ENCODE peak calls at places on chromosomes 16 and 17, in eight cellular contexts. V, H, D, U, Y, C, G and F are unnamed samples. For H3K4me1, the result is how much of the 10 kb centered on the place peaks cover.

GRCh38 chr17:2693561-2694380 is 17.8 kb downstream of the CLUH start:
- DNase-seq in C (peak), H (no peak), V (no peak), U (no peak), Y (peak), G (no peak), D (no peak), F (peak)

GRCh38 chr17:80872011-80872929 is 119.4 kb upstream of the CHMP6 start:
- DNase-seq in H (peak), C (no peak), D (peak), Y (no peak), G (no peak), V (no peak), U (no peak), F (no peak)

GRCh38 chr16:72072514-72073342 is 9.7 kb downstream of the HPR start:
- DNase-seq in U (peak), Y (peak), G (no peak), H (peak), C (no peak), D (peak), V (peak), F (peak)

GRCh38 chr16:23362460-23363317 is 60.6 kb downstream of the SCNN1B start:
- DNase-seq in U (no peak), G (no peak), V (no peak), H (peak), Y (peak), D (peak), C (peak), F (no peak)

GRCh38 chr17:34199932-34200534 is 55.1 kb upstream of the CCL2 start:
- DNase-seq in V (peak), G (peak), H (peak), Y (peak), U (peak), C (peak), D (peak), F (peak)

GRCh38 chr17:27466748-27467375 is 10.6 kb downstream of the KSR1 start:
- DNase-seq in G (no peak), H (no peak), Y (no peak), C (no peak), V (no peak), D (peak), U (no peak), F (no peak)

GRCh38 chr17:27808629-27809028 is 8.3 kb upstream of the NOS2 start:
- DNase-seq in C (no peak), U (no peak), V (no peak), Y (no peak), D (no peak), G (no peak), H (no peak), F (no peak)

GRCh38 chr16:1158456-1159324 is 5.8 kb downstream of the CACNA1H start:
- DNase-seq in D (peak), G (no peak), Y (no peak), V (peak), H (peak), U (no peak), C (peak), F (peak)

GRCh38 chr17:62964506-62964905 is 1.5 kb upstream of the TANC2 start:
- DNase-seq in H (no peak), D (no peak), G (no peak), U (no peak), V (no peak), C (no peak), Y (no peak), F (no peak)

GRCh38 chr17:7389924-7390910 is 4.1 kb downstream of the PLSCR3 start:
- DNase-seq in G (no peak), V (no peak), C (no peak), Y (no peak), H (no peak), D (no peak), U (no peak), F (no peak)

GRCh38 chr16:50831751-50832150 is 89.9 kb downstream of the CYLD start:
- DNase-seq in G (no peak), H (no peak), V (no peak), Y (no peak), U (no peak), D (no peak), C (no peak), F (no peak)

GRCh38 chr16:66872927-66873684 is 7.2 kb upstream of the PDP2 start:
- DNase-seq in U (peak), G (peak), C (peak), D (peak), V (peak), Y (peak), H (peak), F (peak)

GRCh38 chr16:28603381-28604185 is 6.3 kb downstream of the SULT1A1 start:
- DNase-seq in U (no peak), V (no peak), H (no peak), D (no peak), G (no peak), C (no peak), Y (no peak), F (no peak)

GRCh38 chr16:15682105-15682570 is 32.1 kb downstream of the NDE1 start:
- DNase-seq in Y (peak), C (no peak), U (peak), G (peak), D (no peak), V (peak), H (no peak), F (peak)

GRCh38 chr17:59345476-59345875 is 14.0 kb downstream of the YPEL2 start:
- DNase-seq in V (no peak), G (no peak), Y (no peak), U (no peak), C (no peak), D (no peak), H (no peak), F (no peak)

GRCh38 chr17:41653421-41654133 is 29.2 kb upstream of the KRT17 start:
- DNase-seq in G (no peak), Y (no peak), V (no peak), D (no peak), H (no peak), C (no peak), U (no peak), F (no peak)

GRCh38 chr17:33013596-33014375 is 22.1 kb downstream of the SPACA3 start:
- DNase-seq in H (no peak), D (no peak), C (no peak), Y (no peak), G (no peak), V (no peak), U (no peak), F (no peak)

GRCh38 chr16:57279780-57280638 is 4.5 kb downstream of the PLLP start:
- DNase-seq in D (no peak), C (no peak), Y (peak), V (no peak), G (no peak), U (no peak), H (no peak), F (no peak)

GRCh38 chr17:9842057-9842758 is 16.5 kb downstream of the GLP2R start:
- DNase-seq in G (peak), Y (peak), C (peak), U (no peak), D (peak), V (peak), H (peak), F (peak)

GRCh38 chr16:68386628-68387027 is 61.7 kb downstream of the SMPD3 start:
- DNase-seq in V (no peak), Y (peak), H (no peak), C (no peak), U (no peak), D (no peak), G (no peak), F (no peak)

GRCh38 chr17:59825533-59826316 is 67.0 kb downstream of the TUBD1 start:
- DNase-seq in C (no peak), U (no peak), Y (no peak), G (no peak), V (peak), D (no peak), H (no peak), F (no peak)

GRCh38 chr16:2147981-2148671 is at the start of gene RAB26:
- DNase-seq in C (peak), D (peak), Y (peak), G (peak), V (peak), U (peak), H (peak), F (peak)

GRCh38 chr17:76078859-76079576 is at the start of gene ZACN:
- DNase-seq in H (no peak), D (no peak), Y (no peak), G (no peak), C (no peak), V (no peak), U (no peak), F (no peak)

GRCh38 chr17:76079577-76080206 is 710 bp downstream of the ZACN start:
- DNase-seq in D (no peak), C (no peak), U (peak), V (no peak), Y (no peak), G (no peak), H (no peak), F (no peak)

GRCh38 chr17:76076765-76077581 is 2.0 kb upstream of the ZACN start:
- DNase-seq in Y (no peak), G (no peak), V (peak), H (no peak), C (no peak), U (peak), D (no peak), F (no peak)

GRCh38 chr17:76076100-76076764 is 1.7 kb downstream of the GALR2 start:
- DNase-seq in C (no peak), G (no peak), H (no peak), V (no peak), Y (no peak), D (no peak), U (peak), F (peak)

GRCh38 chr17:76077582-76078110 is 1.3 kb upstream of the ZACN start:
- DNase-seq in Y (no peak), C (no peak), V (no peak), D (no peak), U (no peak), G (peak), H (no peak), F (no peak)
- H3K4me1 ChIP-seq in Y (under half), C (under half), V (under half), D (under half), U (under half), G (under half), H (under half), F (under half)

GRCh38 chr17:61249649-61250301 is 149.9 kb upstream of the TBX2 start:
- DNase-seq in G (no peak), H (no peak), U (no peak), C (no peak), V (no peak), Y (no peak), D (no peak), F (no peak)
- H3K4me1 ChIP-seq in G (under half), H (under half), U (under half), C (under half), V (under half), Y (under half), D (half or more), F (under half)

DNA sequence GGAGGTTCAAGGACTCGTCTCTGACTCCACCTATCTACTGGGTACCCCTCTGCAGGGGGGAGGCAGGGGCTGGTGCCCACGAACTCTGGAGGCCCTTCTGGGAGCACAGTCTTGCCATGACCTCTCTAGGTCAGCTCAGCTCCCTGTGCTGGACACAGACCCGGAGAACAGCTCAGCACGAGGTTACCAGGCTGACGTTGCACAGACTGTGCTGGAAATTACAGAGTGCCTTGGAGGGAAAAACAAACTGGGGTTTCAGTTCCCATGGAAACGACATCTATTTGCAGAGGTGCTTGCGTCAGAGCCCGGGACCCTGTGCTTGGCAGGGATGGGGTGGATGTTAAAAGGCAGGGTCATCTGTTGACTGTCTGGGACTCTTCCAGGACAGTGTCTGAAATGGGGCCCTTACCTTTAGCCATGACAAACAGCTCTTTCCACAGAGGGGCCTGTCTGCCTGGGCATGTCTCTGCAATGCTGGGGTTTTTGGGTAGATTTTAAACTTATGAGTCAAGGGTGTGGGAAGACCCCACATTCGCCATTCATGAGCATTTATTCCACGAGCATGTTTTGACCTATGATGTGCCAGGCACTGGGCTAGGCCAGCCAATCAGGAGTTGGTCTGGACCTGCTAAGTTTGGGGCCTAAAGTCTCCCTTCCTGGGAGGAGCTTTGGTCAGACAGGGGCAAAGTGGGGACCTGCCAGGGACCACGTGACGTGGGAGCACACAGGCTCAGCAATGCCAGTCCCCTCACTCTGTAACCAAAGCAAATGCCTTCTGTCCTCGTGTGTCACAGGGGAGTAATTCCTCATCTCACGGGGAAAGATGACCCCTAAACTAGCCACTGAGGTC is 22.5 kb downstream of the CCR7 start:
- DNase-seq in H (peak), D (peak), Y (no peak), V (peak), G (peak), C (peak), U (no peak), F (peak)
- H3K4me1 ChIP-seq in H (under half), D (half or more), Y (under half), V (under half), G (half or more), C (under half), U (under half), F (half or more)

GRCh38 chr16:3774819-3775218 is 57.5 kb upstream of the TRAP1 start:
- DNase-seq in V (no peak), Y (no peak), U (no peak), D (no peak), H (no peak), C (no peak), G (no peak), F (no peak)
- H3K4me1 ChIP-seq in V (under half), Y (under half), U (under half), D (under half), H (under half), C (under half), G (under half), F (under half)

GRCh38 chr16:81444448-81445121 is at the start of gene CMIP:
- DNase-seq in U (peak), Y (peak), D (peak), G (peak), C (peak), V (peak), H (peak), F (peak)
- H3K4me1 ChIP-seq in U (under half), Y (under half), D (under half), G (under half), C (under half), V (under half), H (under half), F (under half)

GRCh38 chr17:46180895-46181279 is 12.3 kb downstream of the KANSL1 start:
- DNase-seq in Y (no peak), U (no peak), H (no peak), D (no peak), V (peak), G (no peak), C (no peak), F (no peak)

GRCh38 chr17:46176975-46177374 is 16.3 kb downstream of the KANSL1 start:
- DNase-seq in H (no peak), G (no peak), C (no peak), D (no peak), V (no peak), U (no peak), Y (no peak), F (no peak)

GRCh38 chr17:46179375-46179999 is 13.7 kb downstream of the KANSL1 start:
- DNase-seq in Y (no peak), G (no peak), C (no peak), V (no peak), H (no peak), U (no peak), D (no peak), F (no peak)

GRCh38 chr17:46175891-46176290 is 17.3 kb downstream of the KANSL1 start:
- DNase-seq in D (no peak), C (no peak), H (no peak), G (no peak), V (peak), Y (peak), U (no peak), F (no peak)

GRCh38 chr17:46178550-46179198 is 14.6 kb downstream of the KANSL1 start:
- DNase-seq in C (no peak), V (peak), D (no peak), Y (no peak), U (no peak), G (no peak), H (no peak), F (no peak)
- H3K4me1 ChIP-seq in C (under half), V (under half), D (half or more), Y (under half), U (under half), G (half or more), H (under half), F (half or more)

GRCh38 chr17:28834420-28834819 is 8.2 kb downstream of the FAM222B start:
- DNase-seq in Y (no peak), U (no peak), C (no peak), D (no peak), G (no peak), V (no peak), H (no peak), F (no peak)
- H3K4me1 ChIP-seq in Y (under half), U (under half), C (under half), D (under half), G (under half), V (under half), H (under half), F (under half)

GRCh38 chr17:44077595-44077909 is 7.0 kb downstream of the G6PC3 start:
- DNase-seq in Y (no peak), G (no peak), C (no peak), U (no peak), D (no peak), H (no peak), V (no peak), F (no peak)
- H3K4me1 ChIP-seq in Y (under half), G (under half), C (under half), U (under half), D (under half), H (under half), V (under half), F (under half)